ENCODE peak calls at places on chromosomes 3 and 15, in six cellular contexts. M is activated CD4-positive, alpha-beta T cell treated with anti-CD3 and anti-CD28 coated beads, Interleukin-2, amount 50 U/mL, for 1 hour; B is HFFc6; J is dorsolateral prefrontal cortex; A is T-helper 1 cell; G is KG1. L is an unnamed sample.

GRCh38 chr3:46661776-46662766 is 31.4 kb downstream of the ALS2CL start:
- DNase-seq in M (no peak), B (no peak), J (peak), A (no peak), G (no peak), L (no peak)

GRCh38 chr3:188904670-188905069 is 267.1 kb upstream of the TPRG1 start:
- DNase-seq in M (no peak), B (peak), J (no peak), A (no peak), G (no peak), L (no peak)

GRCh38 chr3:5304789-5305680 is 117.5 kb downstream of the EDEM1 start:
- DNase-seq in M (no peak), B (peak), J (peak), A (no peak), G (peak), L (no peak)

GRCh38 chr3:24513463-24513862 is 18.8 kb upstream of the THRB start:
- DNase-seq in M (no peak), B (no peak), J (no peak), A (no peak), G (no peak), L (no peak)

GRCh38 chr3:147213633-147214032 is 192.7 kb downstream of the ZIC4 start:
- DNase-seq in M (no peak), B (no peak), J (no peak), A (no peak), G (no peak), L (no peak)

GRCh38 chr15:33278816-33279612 is 31.8 kb upstream of the RYR3 start:
- DNase-seq in M (no peak), B (peak), J (no peak), A (no peak), G (no peak), L (no peak)

GRCh38 chr3:160099855-160100254 is 111.2 kb downstream of the IL12A start:
- DNase-seq in M (no peak), B (no peak), J (no peak), A (no peak), G (no peak), L (no peak)

GRCh38 chr3:170226426-170226960 is 4.3 kb downstream of the PRKCI start:
- DNase-seq in M (no peak), B (peak), J (no peak), A (no peak), G (no peak), L (no peak)

GRCh38 chr15:26126819-26127387 is 263.8 kb upstream of the ATP10A start:
- DNase-seq in M (no peak), B (no peak), J (no peak), A (no peak), G (no peak), L (no peak)

GRCh38 chr3:140568842-140569520 is 108.9 kb upstream of the TRIM42 start:
- DNase-seq in M (no peak), B (no peak), J (no peak), A (no peak), G (no peak), L (peak)

GRCh38 chr15:58501006-58501405 is 69.2 kb downstream of the LIPC start:
- DNase-seq in M (no peak), B (no peak), J (no peak), A (no peak), G (no peak), L (no peak)

GRCh38 chr15:31266712-31267111 is 59.9 kb upstream of the KLF13 start:
- DNase-seq in M (no peak), B (no peak), J (no peak), A (no peak), G (no peak), L (no peak)

GRCh38 chr3:135920275-135920674 is 45.3 kb upstream of the PPP2R3A start:
- DNase-seq in M (no peak), B (no peak), J (no peak), A (no peak), G (no peak), L (no peak)

GRCh38 chr3:127670761-127671522 is 1.8 kb upstream of the ABTB1 start:
- DNase-seq in M (no peak), B (no peak), J (no peak), A (no peak), G (no peak), L (no peak)

GRCh38 chr3:133944181-133944580 is 48.5 kb upstream of the RAB6B start:
- DNase-seq in M (no peak), B (peak), J (no peak), A (no peak), G (no peak), L (no peak)

GRCh38 chr15:66603301-66604179 is 37.7 kb upstream of the LCTL start:
- DNase-seq in M (peak), B (peak), J (peak), A (peak), G (peak), L (no peak)

GRCh38 chr15:51318382-51319150 is 19.8 kb downstream of the CYP19A1 start:
- DNase-seq in M (no peak), B (peak), J (no peak), A (no peak), G (no peak), L (no peak)

GRCh38 chr3:179015551-179016020 is 56.0 kb downstream of the ZMAT3 start:
- DNase-seq in M (peak), B (peak), J (peak), A (no peak), G (peak), L (no peak)

GRCh38 chr15:51830279-51830806 is 890 bp downstream of the TMOD3 start:
- DNase-seq in M (no peak), B (peak), J (no peak), A (no peak), G (no peak), L (no peak)

GRCh38 chr15:70835415-70835814 is 18.5 kb downstream of the LARP6 start:
- DNase-seq in M (no peak), B (no peak), J (peak), A (no peak), G (no peak), L (no peak)

GRCh38 chr3:186209810-186210752 is 101.2 kb upstream of the ETV5 start:
- DNase-seq in M (no peak), B (peak), J (peak), A (no peak), G (peak), L (no peak)

GRCh38 chr3:9884555-9885165 is 4.6 kb upstream of the CIDEC start:
- DNase-seq in M (no peak), B (peak), J (no peak), A (no peak), G (no peak), L (no peak)

GRCh38 chr3:194985031-194985578 is 285.9 kb downstream of the XXYLT1 start:
- DNase-seq in M (no peak), B (peak), J (peak), A (no peak), G (no peak), L (no peak)

GRCh38 chr3:140771030-140771677 is 93.3 kb downstream of the TRIM42 start:
- DNase-seq in M (no peak), B (no peak), J (no peak), A (no peak), G (no peak), L (no peak)